ENCODE peak calls at places on chromosomes 4 and X, in five cellular contexts. J is AG09309, N is IMR-90, P is choroid plexus epithelial cell, K is brain microvascular endothelial cell. R is an unnamed sample.

GRCh38 chr4:129532573-129532972 is 436.6 kb downstream of the C4orf33 start:
- DNase-seq in J (no peak), N (no peak), K (no peak), P (no peak), R (no peak)

GRCh38 chr4:101961144-101961543 is 170.6 kb downstream of the BANK1 start:
- DNase-seq in J (no peak), P (peak), K (peak), N (no peak), R (no peak)

GRCh38 chr4:156805696-156806095 is 165.9 kb downstream of the PDGFC start:
- DNase-seq in N (no peak), J (no peak), K (no peak), P (peak), R (no peak)

GRCh38 chr4:122606364-122607043 is 14.4 kb downstream of the IL21 start:
- DNase-seq in P (no peak), J (no peak), K (no peak), N (no peak), R (no peak)

GRCh38 chrX:19846995-19847790 is 40.2 kb downstream of the SH3KBP1 start:
- DNase-seq in N (peak), K (peak), P (peak), J (peak), R (peak)

GRCh38 chrX:97315939-97316338 is 432.2 kb downstream of the RPA4 start:
- DNase-seq in N (no peak), J (no peak), K (no peak), P (no peak), R (no peak)

GRCh38 chr4:185710487-185710995 is 101.5 kb downstream of the SORBS2 start:
- DNase-seq in J (no peak), P (no peak), N (no peak), K (no peak), R (no peak)

GRCh38 chrX:54529559-54530357 is at the start of gene GNL3L:
- DNase-seq in J (peak), N (peak), K (peak), P (peak), R (peak)

GRCh38 chr4:151013944-151014343 is 1.1 kb downstream of the LRBA start:
- DNase-seq in P (no peak), N (no peak), K (no peak), J (no peak), R (no peak)

GRCh38 chrX:72269671-72270251 is 7.3 kb downstream of the RPS4X start:
- DNase-seq in K (peak), P (peak), N (peak), J (peak), R (no peak)
- TF ChIP-seq CTCF in K (no peak), P (no peak), N (no peak), J (no peak), R (no peak)

DNA sequence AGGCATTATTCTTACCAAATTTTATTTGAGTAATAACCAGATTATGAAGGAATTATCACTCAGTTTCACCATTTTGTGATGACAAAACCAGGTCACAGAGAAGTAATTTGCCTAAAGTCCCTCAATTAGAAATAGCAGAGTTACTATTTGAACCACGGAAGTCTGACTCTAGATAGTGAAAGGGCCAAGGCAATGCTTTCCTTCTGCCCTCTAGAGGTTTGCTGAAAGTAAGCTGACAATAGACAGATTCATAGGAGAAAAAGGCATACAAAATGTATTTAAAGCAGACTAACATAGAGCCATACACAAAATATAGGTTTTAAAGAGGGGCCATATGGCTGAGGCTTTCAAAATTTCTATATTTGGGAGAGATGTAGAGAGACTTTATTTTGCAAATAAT is 43.1 kb downstream of the CXXC4 start:
- DNase-seq in P (no peak), K (no peak), J (no peak), N (no peak), R (peak)
- TF ChIP-seq CTCF in P (no peak), K (peak), J (no peak), N (no peak), R (peak)

GRCh38 chr4:89640620-89641366 is 196.2 kb downstream of the SNCA start:
- DNase-seq in N (peak), P (peak), J (peak), K (peak), R (no peak)
- TF ChIP-seq CTCF in N (peak), P (peak), J (peak), K (peak), R (peak)

GRCh38 chrX:98380106-98380505 is 1496.4 kb downstream of the RPA4 start:
- DNase-seq in K (no peak), P (no peak), J (no peak), N (no peak), R (no peak)

GRCh38 chrX:98380556-98380955 is 1496.8 kb downstream of the RPA4 start:
- DNase-seq in K (no peak), N (no peak), P (no peak), J (no peak), R (no peak)

GRCh38 chrX:98379134-98379533 is 1495.4 kb downstream of the RPA4 start:
- DNase-seq in P (no peak), N (no peak), K (no peak), J (no peak), R (no peak)
- TF ChIP-seq CTCF in P (no peak), N (no peak), K (no peak), J (no peak), R (no peak)

GRCh38 chrX:51148848-51149247 is 183.8 kb upstream of the NUDT10 start:
- DNase-seq in P (no peak), N (no peak), K (no peak), J (no peak), R (no peak)

GRCh38 chrX:51144828-51145442 is 187.7 kb upstream of the NUDT10 start:
- DNase-seq in J (no peak), N (peak), P (peak), K (peak), R (peak)
- TF ChIP-seq CTCF in J (peak), N (peak), P (peak), K (peak), R (peak)

GRCh38 chrX:131723646-131724045 is 179.8 kb downstream of the OR13H1 start:
- DNase-seq in N (no peak), J (no peak), K (no peak), P (no peak), R (no peak)
- TF ChIP-seq CTCF in N (no peak), J (no peak), K (no peak), P (no peak), R (no peak)

GRCh38 chrX:70995338-70995737 is 64.4 kb upstream of the SLC7A3 start:
- DNase-seq in N (no peak), P (no peak), J (no peak), K (no peak), R (no peak)
- TF ChIP-seq CTCF in N (no peak), P (no peak), J (no peak), K (no peak), R (no peak)